ENCODE peak calls at places on chromosomes 6 and 20, in nine cellular contexts. H is keratinocyte, Y is PC-9, R is tibial artery, D is spleen, X is sigmoid colon, K is MCF 10A, P is adrenal gland, U is lower leg skin. M is an unnamed sample.

GRCh38 chr6:7975764-7976146 is 65.2 kb upstream of the TXNDC5 start:
- DNase-seq in R (peak; percentile 22), K (no peak), U (no peak), H (no peak), X (no peak), Y (no peak), D (no peak), P (peak; percentile 49), M (no peak)

GRCh38 chr6:106370639-106371038 is 10.1 kb downstream of the CRYBG1 start:
- DNase-seq in K (peak; percentile 78), X (no peak), Y (peak; percentile 72), P (no peak), U (no peak), D (no peak), H (no peak), R (no peak), M (no peak)

GRCh38 chr6:162942860-162943259 is 215.1 kb downstream of the PACRG start:
- DNase-seq in H (no peak), Y (no peak), R (no peak), K (peak; percentile 58), D (no peak), U (no peak), X (no peak), P (no peak), M (no peak)

GRCh38 chr20:45358282-45359068 is 4.5 kb upstream of the SYS1 start:
- DNase-seq in K (peak; percentile 92), X (peak; percentile 98), H (peak; percentile 17), R (peak; percentile 94), P (peak; percentile 93), D (no peak), Y (no peak), U (peak; percentile 83), M (no peak)

GRCh38 chr6:161198176-161198575 is 75.7 kb downstream of the AGPAT4 start:
- DNase-seq in X (no peak), U (no peak), D (no peak), H (no peak), P (no peak), Y (no peak), K (peak; percentile 89), R (no peak), M (no peak)

GRCh38 chr6:161215193-161215592 is 58.7 kb downstream of the AGPAT4 start:
- DNase-seq in P (no peak), X (no peak), D (no peak), R (no peak), U (no peak), K (peak; percentile 47), Y (no peak), H (no peak), M (no peak)

GRCh38 chr20:25280574-25281535 is 33.0 kb downstream of the PYGB start:
- DNase-seq in X (peak; percentile 59), D (peak; percentile 79), R (peak; percentile 19), H (no peak), K (no peak), P (peak; percentile 18), U (no peak), Y (no peak), M (peak; percentile 13)

GRCh38 chr20:62523473-62524203 is 47.8 kb upstream of the GATA5 start:
- DNase-seq in R (no peak), K (no peak), X (no peak), D (no peak), P (no peak), H (no peak), U (no peak), Y (no peak), M (no peak)

GRCh38 chr6:46098678-46099077 is 31.1 kb upstream of the ENPP4 start:
- DNase-seq in P (peak; percentile 45), K (peak; percentile 25), X (no peak), R (no peak), U (no peak), H (no peak), Y (no peak), D (no peak), M (no peak)

GRCh38 chr20:37193821-37194220 is 14.5 kb upstream of the MROH8 start:
- DNase-seq in D (no peak), P (no peak), H (no peak), U (no peak), Y (no peak), R (no peak), K (no peak), X (no peak), M (no peak)

GRCh38 chr20:32152421-32153155 is 43.1 kb downstream of the TM9SF4 start:
- DNase-seq in D (peak; percentile 41), K (no peak), P (no peak), U (no peak), Y (no peak), R (no peak), X (peak; percentile 37), H (no peak), M (no peak)

GRCh38 chr20:32153156-32153665 is 43.7 kb downstream of the TM9SF4 start:
- DNase-seq in H (no peak), Y (no peak), R (no peak), K (no peak), U (no peak), X (peak; percentile 24), D (peak; percentile 32), P (no peak), M (no peak)

GRCh38 chr20:32157611-32158010 is 48.1 kb downstream of the TM9SF4 start:
- DNase-seq in X (peak; percentile 57), R (peak; percentile 3), P (no peak), U (no peak), D (peak; percentile 51), Y (no peak), K (no peak), H (no peak), M (no peak)

GRCh38 chr20:32153771-32154170 is 44.3 kb downstream of the TM9SF4 start:
- DNase-seq in K (no peak), R (no peak), X (peak; percentile 17), H (no peak), Y (no peak), P (no peak), U (no peak), D (peak; percentile 22), M (no peak)

DNA sequence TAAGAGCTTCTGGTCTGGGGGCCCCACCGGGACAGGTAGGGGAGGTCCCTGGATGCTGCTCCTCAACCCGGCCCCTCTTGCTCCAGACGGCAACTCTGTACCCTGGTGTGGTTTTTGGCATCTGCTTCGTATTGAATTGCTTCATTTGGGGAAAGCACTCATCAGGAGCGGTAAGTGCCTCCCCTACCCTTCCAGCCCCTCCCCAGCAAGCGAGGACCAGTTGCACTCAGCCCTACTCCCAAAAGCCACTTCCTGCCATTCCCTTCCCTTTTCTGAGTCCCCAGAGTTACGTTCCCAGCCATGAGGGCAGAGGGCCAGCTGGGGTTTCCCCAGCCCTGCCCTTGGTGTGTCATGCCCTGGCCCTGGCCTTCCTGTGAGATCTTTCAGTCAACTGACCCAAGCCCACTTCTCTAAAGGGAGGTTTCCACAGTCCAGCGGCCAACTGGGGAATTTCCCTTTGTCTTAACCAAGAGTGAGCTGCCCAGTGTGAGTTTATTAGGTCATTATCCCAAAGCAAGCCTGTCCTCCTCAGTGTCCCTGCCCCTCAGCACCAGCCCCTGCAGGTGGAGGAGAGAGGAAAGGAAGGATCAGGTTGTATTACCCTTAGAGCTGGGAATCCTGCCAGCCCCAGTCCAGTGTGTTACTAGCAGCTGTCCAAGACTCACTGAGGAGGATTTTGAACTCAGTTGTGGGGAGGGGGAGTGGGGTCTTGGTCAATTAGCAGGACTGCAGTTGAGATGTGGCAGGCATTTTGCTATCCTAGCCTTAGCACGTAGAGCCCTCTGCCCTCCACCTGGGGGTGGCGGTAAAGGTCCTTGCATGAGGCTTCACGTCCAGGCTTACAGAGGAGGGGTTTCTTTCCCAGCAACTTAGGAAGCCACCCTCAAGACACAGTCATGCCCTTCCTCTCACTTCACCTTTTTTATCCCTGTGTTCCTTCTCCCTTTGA is 45.8 kb downstream of the TM9SF4 start:
- DNase-seq in P (peak; percentile 88), R (peak; percentile 91), K (peak; percentile 95), H (no peak), Y (no peak), X (peak; percentile 87), U (peak; percentile 84), D (peak; percentile 90), M (peak; percentile 57)
- TF ChIP-seq CTCF in P (peak; percentile 28), R (no peak), K (no peak), H (peak; percentile 47), Y (no peak), X (no peak), U (no peak), D (no peak), M (no peak)

DNA sequence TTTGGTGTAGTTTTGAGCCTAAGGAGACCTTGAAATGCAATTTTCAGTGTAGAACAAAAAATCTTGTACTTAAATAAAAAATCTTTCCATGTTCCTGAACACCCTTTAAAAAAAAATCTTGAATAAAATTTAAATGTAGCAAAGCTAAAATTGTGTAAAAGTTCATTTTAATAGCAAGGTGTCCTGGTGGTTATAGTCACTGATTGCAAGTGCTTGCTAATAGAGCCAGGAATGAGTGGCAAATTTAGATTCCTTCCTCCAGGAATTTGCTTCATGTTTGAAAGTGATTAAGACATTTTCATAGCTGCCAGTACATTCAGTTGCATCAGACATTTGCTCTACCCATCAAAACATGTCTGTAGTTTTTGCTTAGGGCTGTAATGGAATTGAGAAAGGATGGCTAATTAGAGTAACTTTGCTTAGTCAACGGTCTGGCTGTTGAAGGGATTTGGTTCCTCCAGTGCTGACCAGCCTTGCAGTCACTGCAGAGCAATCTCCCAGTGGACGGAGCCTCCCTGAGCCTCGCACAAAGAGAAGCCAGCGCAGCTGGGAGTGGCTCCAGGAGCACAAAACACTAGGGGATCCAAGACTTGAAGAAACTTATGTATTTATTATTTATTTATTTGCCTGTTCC is 36.5 kb downstream of the AKAP12 start:
- DNase-seq in H (no peak), P (no peak), Y (no peak), U (peak; percentile 20), R (no peak), D (no peak), K (peak; percentile 71), X (peak; percentile 78), M (no peak)
- TF ChIP-seq CTCF in H (no peak), P (no peak), Y (no peak), U (no peak), R (no peak), D (no peak), K (peak; percentile 13), X (no peak), M (no peak)

DNA sequence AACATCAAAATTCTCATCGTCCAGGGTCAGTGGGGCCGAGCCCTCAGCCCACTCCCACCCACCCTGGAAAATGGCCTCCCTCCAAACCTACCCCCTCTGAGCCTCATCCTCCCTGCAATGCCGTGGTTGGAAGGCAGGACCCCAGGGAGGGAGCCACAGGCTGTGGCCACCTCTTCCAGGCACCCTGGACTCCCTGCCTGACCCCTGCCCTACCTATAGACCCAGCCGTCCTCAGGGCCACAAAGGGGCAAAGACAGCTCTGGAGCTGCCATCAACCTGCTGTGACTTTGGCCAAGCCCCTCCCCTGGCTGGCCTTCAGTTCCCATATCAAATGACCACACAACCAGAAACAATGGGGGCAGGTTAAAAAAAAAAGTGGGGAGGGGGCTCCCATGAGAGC is 2.3 kb upstream of the UCKL1 start:
- DNase-seq in D (no peak), R (no peak), Y (no peak), K (no peak), H (no peak), X (no peak), U (no peak), P (no peak), M (no peak)
- TF ChIP-seq CTCF in D (no peak), R (no peak), Y (no peak), K (no peak), H (no peak), X (no peak), U (no peak), P (no peak), M (no peak)

DNA sequence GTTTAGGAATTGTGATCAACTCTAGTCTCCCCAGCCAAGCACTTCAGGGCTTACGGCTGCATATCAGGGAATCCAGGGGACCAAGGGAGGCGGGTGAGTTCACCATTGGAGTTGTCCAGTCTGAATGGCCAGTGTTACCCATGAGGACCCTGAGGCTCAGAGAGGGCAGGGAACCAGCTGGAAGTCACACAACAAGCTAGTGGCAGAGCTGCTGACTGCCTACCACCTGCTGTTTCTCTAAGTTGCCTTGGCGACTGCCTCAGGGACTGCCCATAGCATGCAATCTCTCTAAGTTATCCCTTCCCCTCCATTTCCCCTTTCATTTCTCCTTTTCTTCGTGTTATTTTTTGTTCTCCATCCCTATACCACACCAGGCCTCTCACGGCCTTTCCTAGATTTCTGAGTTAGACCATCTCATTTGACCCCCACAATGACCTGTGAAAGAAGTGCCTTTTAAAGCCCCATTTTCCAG is 71.8 kb upstream of the SIRPA start:
- DNase-seq in H (no peak), D (no peak), Y (no peak), P (no peak), R (no peak), K (no peak), U (no peak), X (peak; percentile 35), M (no peak)
- TF ChIP-seq CTCF in H (no peak), D (no peak), Y (no peak), P (no peak), R (no peak), K (no peak), U (no peak), X (no peak), M (no peak)